ENCODE peak calls at places on chromosomes 16 and 17, in eight cellular contexts. One of them, this sample, is unnamed.

GRCh38 chr17:43530303-43531081 is 15.6 kb downstream of the ETV4 start:
- DNase-seq in fibroblast of lung: peak; percentile 93
- DNase-seq in keratinocyte: no peak
- DNase-seq in osteoblast: peak; percentile 81
- DNase-seq in GM23338: peak; percentile 100
- DNase-seq in spleen: peak; percentile 76
- DNase-seq in sigmoid colon: peak; percentile 81
- DNase-seq in heart left ventricle: peak; percentile 85
- DNase-seq in this sample: no peak

GRCh38 chr16:22077700-22078313 is 14.5 kb upstream of the VWA3A start:
- DNase-seq in keratinocyte: no peak
- DNase-seq in heart left ventricle: peak; percentile 38
- DNase-seq in GM23338: peak; percentile 87
- DNase-seq in spleen: peak; percentile 81
- DNase-seq in osteoblast: peak; percentile 27
- DNase-seq in fibroblast of lung: peak; percentile 74
- DNase-seq in sigmoid colon: no peak
- DNase-seq in this sample: no peak

GRCh38 chr16:20844588-20844987 is 38.3 kb downstream of the REXO5 start:
- DNase-seq in fibroblast of lung: no peak
- DNase-seq in heart left ventricle: no peak
- DNase-seq in spleen: no peak
- DNase-seq in sigmoid colon: no peak
- DNase-seq in keratinocyte: no peak
- DNase-seq in GM23338: no peak
- DNase-seq in osteoblast: no peak
- DNase-seq in this sample: no peak

GRCh38 chr16:82993874-82994375 is 367.2 kb downstream of the CDH13 start:
- DNase-seq in spleen: no peak
- DNase-seq in sigmoid colon: no peak
- DNase-seq in keratinocyte: no peak
- DNase-seq in fibroblast of lung: no peak
- DNase-seq in GM23338: no peak
- DNase-seq in osteoblast: no peak
- DNase-seq in heart left ventricle: no peak
- DNase-seq in this sample: no peak

GRCh38 chr17:56026894-56027293 is 126.4 kb upstream of the ANKFN1 start:
- DNase-seq in spleen: no peak
- DNase-seq in osteoblast: no peak
- DNase-seq in GM23338: no peak
- DNase-seq in fibroblast of lung: no peak
- DNase-seq in keratinocyte: no peak
- DNase-seq in sigmoid colon: no peak
- DNase-seq in heart left ventricle: no peak
- DNase-seq in this sample: no peak

GRCh38 chr16:83733301-83733700 is 74.5 kb upstream of the HSBP1 start:
- DNase-seq in osteoblast: no peak
- DNase-seq in spleen: no peak
- DNase-seq in heart left ventricle: peak; percentile 33
- DNase-seq in sigmoid colon: no peak
- DNase-seq in GM23338: no peak
- DNase-seq in keratinocyte: no peak
- DNase-seq in fibroblast of lung: peak; percentile 7
- DNase-seq in this sample: no peak

GRCh38 chr17:18033442-18034099 is 5.4 kb downstream of the ATPAF2 start:
- DNase-seq in heart left ventricle: no peak
- DNase-seq in fibroblast of lung: peak; percentile 92
- DNase-seq in GM23338: peak; percentile 95
- DNase-seq in spleen: no peak
- DNase-seq in osteoblast: peak; percentile 93
- DNase-seq in keratinocyte: peak; percentile 58
- DNase-seq in sigmoid colon: no peak
- DNase-seq in this sample: peak; percentile 36

GRCh38 chr16:52497067-52497816 is 49.7 kb downstream of the TOX3 start:
- DNase-seq in heart left ventricle: no peak
- DNase-seq in GM23338: no peak
- DNase-seq in osteoblast: no peak
- DNase-seq in fibroblast of lung: peak; percentile 81
- DNase-seq in sigmoid colon: no peak
- DNase-seq in spleen: no peak
- DNase-seq in keratinocyte: no peak
- DNase-seq in this sample: no peak

GRCh38 chr16:49473131-49473530 is 99.5 kb downstream of the C16orf78 start:
- DNase-seq in spleen: peak; percentile 65
- DNase-seq in heart left ventricle: no peak
- DNase-seq in GM23338: no peak
- DNase-seq in keratinocyte: no peak
- DNase-seq in osteoblast: peak; percentile 39
- DNase-seq in sigmoid colon: peak; percentile 12
- DNase-seq in fibroblast of lung: no peak
- DNase-seq in this sample: no peak

GRCh38 chr16:66562409-66562808 is 3.8 kb upstream of the CMTM1 start:
- DNase-seq in osteoblast: no peak
- DNase-seq in fibroblast of lung: no peak
- DNase-seq in keratinocyte: no peak
- DNase-seq in sigmoid colon: no peak
- DNase-seq in spleen: no peak
- DNase-seq in heart left ventricle: no peak
- DNase-seq in GM23338: no peak
- DNase-seq in this sample: no peak

GRCh38 chr16:50368410-50369132 is at the start of gene BRD7:
- DNase-seq in keratinocyte: no peak
- DNase-seq in osteoblast: peak; percentile 98
- DNase-seq in fibroblast of lung: peak; percentile 49
- DNase-seq in sigmoid colon: no peak
- DNase-seq in GM23338: peak; percentile 70
- DNase-seq in heart left ventricle: peak; percentile 54
- DNase-seq in spleen: peak; percentile 92
- DNase-seq in this sample: peak; percentile 34

GRCh38 chr16:55274391-55274790 is 49.6 kb upstream of the IRX6 start:
- DNase-seq in osteoblast: no peak
- DNase-seq in GM23338: no peak
- DNase-seq in heart left ventricle: no peak
- DNase-seq in fibroblast of lung: no peak
- DNase-seq in keratinocyte: no peak
- DNase-seq in sigmoid colon: no peak
- DNase-seq in spleen: no peak
- DNase-seq in this sample: no peak

GRCh38 chr17:5588584-5588983 is 4.3 kb upstream of the NLRP1 start:
- DNase-seq in fibroblast of lung: no peak
- DNase-seq in osteoblast: no peak
- DNase-seq in heart left ventricle: no peak
- DNase-seq in spleen: no peak
- DNase-seq in sigmoid colon: no peak
- DNase-seq in keratinocyte: no peak
- DNase-seq in GM23338: no peak
- DNase-seq in this sample: no peak

GRCh38 chr16:57427307-57427706 is 19.9 kb downstream of the CIAPIN1 start:
- DNase-seq in GM23338: no peak
- DNase-seq in fibroblast of lung: no peak
- DNase-seq in keratinocyte: no peak
- DNase-seq in sigmoid colon: no peak
- DNase-seq in spleen: no peak
- DNase-seq in osteoblast: no peak
- DNase-seq in heart left ventricle: no peak
- DNase-seq in this sample: no peak

GRCh38 chr16:88468289-88469129 is 15.4 kb downstream of the ZFPM1 start:
- DNase-seq in spleen: no peak
- DNase-seq in GM23338: peak; percentile 95
- DNase-seq in keratinocyte: no peak
- DNase-seq in sigmoid colon: no peak
- DNase-seq in fibroblast of lung: peak; percentile 22
- DNase-seq in osteoblast: peak; percentile 96
- DNase-seq in heart left ventricle: no peak
- DNase-seq in this sample: no peak

GRCh38 chr16:73878616-73879015 is 418.0 kb upstream of the PSMD7 start:
- DNase-seq in fibroblast of lung: peak; percentile 90
- DNase-seq in sigmoid colon: no peak
- DNase-seq in spleen: no peak
- DNase-seq in osteoblast: no peak
- DNase-seq in keratinocyte: no peak
- DNase-seq in GM23338: peak; percentile 66
- DNase-seq in heart left ventricle: no peak
- DNase-seq in this sample: no peak

DNA sequence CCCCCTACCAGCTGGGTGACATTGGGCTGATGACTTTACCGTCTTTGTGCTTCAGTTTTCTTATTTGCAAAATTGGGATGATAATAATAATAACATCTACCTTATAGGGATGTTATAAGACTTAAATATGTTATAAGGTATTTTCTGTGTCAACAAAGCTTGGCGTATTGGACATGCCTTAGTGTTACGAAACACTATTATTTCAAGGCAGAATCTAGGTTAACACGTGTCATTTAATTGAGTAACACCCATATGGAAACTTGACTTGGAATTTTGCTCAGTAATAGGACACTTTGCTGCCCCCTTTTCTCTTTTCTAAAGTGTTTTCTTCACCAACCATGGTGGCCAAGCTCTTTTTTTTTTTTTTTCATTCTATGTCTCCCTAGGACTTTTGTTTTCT is 294.2 kb upstream of the SALL1 start:
- DNase-seq in osteoblast: no peak
- DNase-seq in keratinocyte: no peak
- DNase-seq in sigmoid colon: no peak
- DNase-seq in GM23338: no peak
- DNase-seq in spleen: no peak
- DNase-seq in fibroblast of lung: peak; percentile 35
- DNase-seq in heart left ventricle: no peak
- DNase-seq in this sample: no peak
- H3K4me1 ChIP-seq in osteoblast: no peaks in the 10 kb centered on the region
- H3K4me1 ChIP-seq in keratinocyte: no peaks in the 10 kb centered on the region
- H3K4me1 ChIP-seq in sigmoid colon: peaks cover 2% of the 10 kb centered on the region
- H3K4me1 ChIP-seq in GM23338: peaks cover 30% of the 10 kb centered on the region
- H3K4me1 ChIP-seq in spleen: no peaks in the 10 kb centered on the region
- H3K4me1 ChIP-seq in fibroblast of lung: no peaks in the 10 kb centered on the region
- H3K4me1 ChIP-seq in heart left ventricle: no peaks in the 10 kb centered on the region
- H3K4me1 ChIP-seq in this sample: no peaks in the 10 kb centered on the region

DNA sequence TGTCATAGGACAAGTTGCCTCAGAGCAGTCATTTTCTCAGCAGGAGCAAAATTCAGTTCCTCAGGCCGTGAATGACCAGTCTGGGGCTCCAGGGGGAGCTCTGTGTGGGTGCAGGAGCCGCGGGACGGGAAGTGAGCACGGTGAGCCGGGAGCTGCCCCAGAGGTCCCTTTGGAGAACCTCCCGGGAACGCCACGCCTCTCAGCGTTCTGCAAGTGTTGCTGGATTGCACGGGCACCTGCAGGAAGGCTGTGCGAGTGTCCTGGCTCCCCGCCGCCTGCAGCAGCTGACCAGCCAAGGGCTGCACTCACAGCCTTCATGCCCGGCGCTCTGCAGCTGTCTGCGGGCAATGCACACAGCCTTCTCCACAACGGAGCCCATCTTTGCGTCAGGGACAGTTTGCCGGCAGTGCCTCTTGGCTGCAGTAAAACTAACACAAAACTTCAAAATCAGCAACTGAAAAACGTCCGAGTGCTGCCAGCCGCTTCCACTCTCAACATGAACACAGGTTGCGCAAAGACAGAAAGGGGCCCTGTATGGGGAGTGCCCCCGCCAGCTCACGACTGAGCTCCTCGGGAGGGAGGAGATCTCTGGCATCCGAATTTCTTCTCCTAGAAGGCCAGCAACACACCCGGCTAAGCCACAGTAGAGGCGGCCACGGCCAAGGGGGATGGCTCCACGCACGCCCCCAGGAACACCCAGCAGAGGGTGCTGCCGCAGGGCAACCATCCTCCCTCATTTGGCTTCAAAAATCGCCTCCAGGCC is 16.0 kb downstream of the NDUFAF8 start:
- DNase-seq in osteoblast: peak; percentile 95
- DNase-seq in GM23338: peak; percentile 84
- DNase-seq in keratinocyte: no peak
- DNase-seq in sigmoid colon: peak; percentile 95
- DNase-seq in spleen: peak; percentile 86
- DNase-seq in heart left ventricle: peak; percentile 92
- DNase-seq in fibroblast of lung: peak; percentile 91
- DNase-seq in this sample: peak; percentile 81
- TF ChIP-seq CTCF in osteoblast: peak; percentile 47
- TF ChIP-seq CTCF in GM23338: peak; percentile 66
- TF ChIP-seq CTCF in keratinocyte: peak; percentile 71
- TF ChIP-seq CTCF in sigmoid colon: peak; percentile 55
- TF ChIP-seq CTCF in spleen: no peak
- TF ChIP-seq CTCF in heart left ventricle: peak; percentile 54
- TF ChIP-seq CTCF in fibroblast of lung: peak; percentile 56
- TF ChIP-seq CTCF in this sample: no peak

GRCh38 chr17:49513044-49513395 is 17.9 kb downstream of the NGFR start:
- DNase-seq in GM23338: no peak
- DNase-seq in osteoblast: peak; percentile 67
- DNase-seq in keratinocyte: no peak
- DNase-seq in spleen: peak; percentile 69
- DNase-seq in sigmoid colon: peak; percentile 63
- DNase-seq in fibroblast of lung: no peak
- DNase-seq in heart left ventricle: no peak
- DNase-seq in this sample: no peak

GRCh38 chr17:49513616-49514373 is 18.7 kb downstream of the NGFR start:
- DNase-seq in keratinocyte: no peak
- DNase-seq in GM23338: no peak
- DNase-seq in sigmoid colon: peak; percentile 73
- DNase-seq in spleen: peak; percentile 67
- DNase-seq in osteoblast: peak; percentile 85
- DNase-seq in fibroblast of lung: no peak
- DNase-seq in heart left ventricle: peak; percentile 84
- DNase-seq in this sample: peak; percentile 51

GRCh38 chr17:49515196-49515770 is 20.2 kb downstream of the NGFR start:
- DNase-seq in heart left ventricle: peak; percentile 95
- DNase-seq in GM23338: peak; percentile 83
- DNase-seq in fibroblast of lung: peak; percentile 99
- DNase-seq in keratinocyte: no peak
- DNase-seq in osteoblast: peak; percentile 99
- DNase-seq in spleen: peak; percentile 81
- DNase-seq in sigmoid colon: peak; percentile 98
- DNase-seq in this sample: peak; percentile 96

GRCh38 chr17:49516190-49516589 is 21.1 kb downstream of the NGFR start:
- DNase-seq in GM23338: no peak
- DNase-seq in fibroblast of lung: no peak
- DNase-seq in keratinocyte: no peak
- DNase-seq in sigmoid colon: no peak
- DNase-seq in heart left ventricle: no peak
- DNase-seq in osteoblast: peak; percentile 62
- DNase-seq in spleen: peak; percentile 49
- DNase-seq in this sample: peak; percentile 48

DNA sequence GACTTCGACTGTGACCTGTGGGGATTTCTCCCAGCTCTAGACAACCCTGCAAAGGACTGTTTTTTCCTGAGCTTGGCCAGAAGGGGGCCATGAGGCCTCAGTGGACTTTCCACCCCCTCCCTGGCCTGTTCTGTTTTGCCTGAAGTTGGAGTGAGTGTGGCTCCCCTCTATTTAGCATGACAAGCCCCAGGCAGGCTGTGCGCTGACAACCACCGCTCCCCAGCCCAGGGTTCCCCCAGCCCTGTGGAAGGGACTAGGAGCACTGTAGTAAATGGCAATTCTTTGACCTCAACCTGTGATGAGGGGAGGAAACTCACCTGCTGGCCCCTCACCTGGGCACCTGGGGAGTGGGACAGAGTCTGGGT is 19.3 kb downstream of the NGFR start:
- DNase-seq in osteoblast: peak; percentile 94
- DNase-seq in fibroblast of lung: peak; percentile 9
- DNase-seq in GM23338: peak; percentile 86
- DNase-seq in spleen: peak; percentile 36
- DNase-seq in heart left ventricle: no peak
- DNase-seq in sigmoid colon: no peak
- DNase-seq in keratinocyte: no peak
- DNase-seq in this sample: no peak
- H3K4me1 ChIP-seq in osteoblast: peaks cover 24% of the 10 kb centered on the region
- H3K4me1 ChIP-seq in fibroblast of lung: peaks cover 18% of the 10 kb centered on the region
- H3K4me1 ChIP-seq in GM23338: peaks cover 32% of the 10 kb centered on the region
- H3K4me1 ChIP-seq in spleen: no peaks in the 10 kb centered on the region
- H3K4me1 ChIP-seq in heart left ventricle: peaks cover 35% of the 10 kb centered on the region
- H3K4me1 ChIP-seq in sigmoid colon: peaks cover 30% of the 10 kb centered on the region
- H3K4me1 ChIP-seq in keratinocyte: peaks cover 25% of the 10 kb centered on the region
- H3K4me1 ChIP-seq in this sample: peaks cover 23% of the 10 kb centered on the region

GRCh38 chr16:10812352-10813122 is 6.1 kb downstream of the TVP23A start:
- DNase-seq in osteoblast: no peak
- DNase-seq in sigmoid colon: no peak
- DNase-seq in heart left ventricle: no peak
- DNase-seq in GM23338: no peak
- DNase-seq in fibroblast of lung: no peak
- DNase-seq in spleen: no peak
- DNase-seq in keratinocyte: no peak
- DNase-seq in this sample: no peak
- TF ChIP-seq CTCF in osteoblast: no peak
- TF ChIP-seq CTCF in sigmoid colon: no peak
- TF ChIP-seq CTCF in heart left ventricle: no peak
- TF ChIP-seq CTCF in GM23338: no peak
- TF ChIP-seq CTCF in fibroblast of lung: no peak
- TF ChIP-seq CTCF in spleen: no peak
- TF ChIP-seq CTCF in keratinocyte: no peak
- TF ChIP-seq CTCF in this sample: no peak

This sample was measured in breast epithelium.